ENCODE peak calls at places on chromosome 12, in five cellular contexts. H, V, U, N and R are unnamed samples.

GRCh38 chr12:22765731-22766130 is 140.8 kb downstream of the ETNK1 start:
- DNase-seq in H (no peak), V (no peak), N (no peak), U (no peak), R (no peak)

GRCh38 chr12:79508622-79509021 is 182.1 kb downstream of the PAWR start:
- DNase-seq in H (no peak), V (no peak), N (no peak), U (no peak), R (no peak)

GRCh38 chr12:125684968-125685790 is 619.9 kb downstream of the AACS start:
- DNase-seq in H (no peak), V (no peak), U (no peak), N (no peak), R (peak)

GRCh38 chr12:46933947-46934346 is 108.2 kb upstream of the SLC38A4 start:
- DNase-seq in N (no peak), V (peak), H (no peak), U (no peak), R (no peak)

GRCh38 chr12:114166360-114166759 is 200.2 kb upstream of the RBM19 start:
- DNase-seq in H (no peak), U (no peak), V (peak), N (peak), R (no peak)

GRCh38 chr12:85191-85666 is 18.7 kb downstream of the IQSEC3 start:
- DNase-seq in V (no peak), N (no peak), H (no peak), U (no peak), R (no peak)

GRCh38 chr12:100348657-100349454 is 8.0 kb upstream of the SLC17A8 start:
- DNase-seq in H (no peak), U (no peak), N (no peak), V (peak), R (no peak)

GRCh38 chr12:103547929-103548328 is 39.1 kb upstream of the STAB2 start:
- DNase-seq in V (no peak), H (no peak), U (no peak), N (no peak), R (no peak)

GRCh38 chr12:117334855-117335587 is 26.4 kb downstream of the NOS1 start:
- DNase-seq in H (no peak), V (no peak), U (no peak), N (no peak), R (no peak)

GRCh38 chr12:101773560-101774206 is 34.4 kb upstream of the SYCP3 start:
- DNase-seq in U (peak), N (peak), V (peak), H (peak), R (peak)

GRCh38 chr12:20444595-20445170 is 76.3 kb downstream of the PDE3A start:
- DNase-seq in U (no peak), H (no peak), N (no peak), V (no peak), R (no peak)

GRCh38 chr12:88993655-88994054 is 358.6 kb downstream of the DUSP6 start:
- DNase-seq in N (no peak), V (peak), U (no peak), H (no peak), R (no peak)

GRCh38 chr12:46660276-46660675 is 165.5 kb downstream of the SLC38A4 start:
- DNase-seq in N (no peak), H (no peak), V (no peak), U (no peak), R (no peak)

GRCh38 chr12:55726911-55727310 is 1.9 kb downstream of the CD63 start:
- DNase-seq in U (peak), V (no peak), N (no peak), H (no peak), R (peak)

GRCh38 chr12:29317556-29318363 is 63.2 kb downstream of the ERGIC2 start:
- DNase-seq in U (no peak), V (peak), H (peak), N (peak), R (no peak)

GRCh38 chr12:30993766-30994165 is 67.2 kb downstream of the TSPAN11 start:
- DNase-seq in N (no peak), H (no peak), V (no peak), U (no peak), R (no peak)

GRCh38 chr12:132494294-132495164 is 4.6 kb downstream of the FBRSL1 start:
- DNase-seq in N (no peak), H (peak), V (no peak), U (no peak), R (no peak)

GRCh38 chr12:63968685-63969084 is 124.2 kb downstream of the SRGAP1 start:
- DNase-seq in N (no peak), V (no peak), H (no peak), U (no peak), R (no peak)

GRCh38 chr12:39958377-39958776 is 147.5 kb downstream of the SLC2A13 start:
- DNase-seq in H (no peak), N (no peak), V (no peak), U (no peak), R (no peak)

GRCh38 chr12:1328385-1328784 is 266.0 kb downstream of the FBXL14 start:
- DNase-seq in V (no peak), U (no peak), N (no peak), H (no peak), R (peak)

GRCh38 chr12:121894633-121895032 is 6.0 kb downstream of the PSMD9 start:
- DNase-seq in U (peak), H (no peak), N (no peak), V (peak), R (peak)

GRCh38 chr12:24496755-24497154 is 452.1 kb downstream of the BCAT1 start:
- DNase-seq in U (no peak), N (no peak), V (no peak), H (no peak), R (no peak)

GRCh38 chr12:92107621-92108131 is 38.0 kb downstream of the BTG1 start:
- DNase-seq in U (no peak), H (no peak), N (no peak), V (no peak), R (no peak)

GRCh38 chr12:76964784-76965571 is 86.2 kb upstream of the CSRP2 start:
- DNase-seq in U (no peak), V (no peak), H (no peak), N (no peak), R (no peak)

GRCh38 chr12:75488553-75488952 is 8.0 kb downstream of the GLIPR1 start:
- DNase-seq in N (no peak), U (no peak), H (no peak), V (peak), R (no peak)

GRCh38 chr12:130124106-130124505 is 38.2 kb upstream of the FZD10 start:
- DNase-seq in N (no peak), H (no peak), V (no peak), U (no peak), R (no peak)

DNA sequence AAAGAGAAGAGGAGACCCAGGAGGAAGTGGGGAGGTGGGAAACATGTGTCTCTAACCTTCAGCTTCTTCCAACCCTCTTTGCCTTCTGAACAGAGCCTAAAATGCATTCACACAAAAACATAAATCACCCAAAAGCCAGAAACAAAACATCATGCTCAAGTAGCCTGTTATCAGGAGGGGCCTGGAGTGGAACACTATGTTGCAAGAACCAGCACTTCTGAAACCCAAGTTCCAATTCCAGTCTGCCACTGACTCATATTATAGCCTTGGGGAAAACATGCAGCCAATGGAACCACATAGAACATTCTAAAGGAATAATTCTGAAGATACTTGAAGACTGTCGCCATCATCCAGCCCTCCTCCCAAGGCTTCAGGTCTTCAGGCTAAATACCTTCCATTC is 169.8 kb upstream of the PLXNC1 start:
- DNase-seq in U (no peak), V (no peak), N (no peak), H (no peak), R (peak)
- TF ChIP-seq EP300 in U (no peak), V (no peak), N (no peak), H (no peak), R (no peak)

GRCh38 chr12:6904280-6905276 is at the start of gene LRRC23:
- DNase-seq in H (peak), V (peak), U (peak), N (peak), R (peak)
- TF ChIP-seq EP300 in H (no peak), V (no peak), U (no peak), N (no peak), R (no peak)

GRCh38 chr12:51788876-51789275 is 59.6 kb downstream of the FIGNL2 start:
- DNase-seq in N (no peak), V (no peak), H (no peak), U (no peak), R (no peak)

GRCh38 chr12:51793201-51793600 is 55.3 kb downstream of the FIGNL2 start:
- DNase-seq in U (no peak), N (no peak), V (no peak), H (no peak), R (no peak)

GRCh38 chr12:51797301-51797700 is 51.2 kb downstream of the FIGNL2 start:
- DNase-seq in U (no peak), H (no peak), V (no peak), N (no peak), R (no peak)

GRCh38 chr12:51792417-51792816 is 56.1 kb downstream of the FIGNL2 start:
- DNase-seq in N (no peak), H (no peak), U (no peak), V (no peak), R (no peak)
- TF ChIP-seq EP300 in N (no peak), H (no peak), U (no peak), V (no peak), R (no peak)

GRCh38 chr12:120257041-120257821 is 8.3 kb downstream of the PXN start:
- DNase-seq in U (peak), H (peak), N (no peak), V (no peak), R (peak)
- TF ChIP-seq EP300 in U (no peak), H (no peak), N (no peak), V (no peak), R (no peak)

DNA sequence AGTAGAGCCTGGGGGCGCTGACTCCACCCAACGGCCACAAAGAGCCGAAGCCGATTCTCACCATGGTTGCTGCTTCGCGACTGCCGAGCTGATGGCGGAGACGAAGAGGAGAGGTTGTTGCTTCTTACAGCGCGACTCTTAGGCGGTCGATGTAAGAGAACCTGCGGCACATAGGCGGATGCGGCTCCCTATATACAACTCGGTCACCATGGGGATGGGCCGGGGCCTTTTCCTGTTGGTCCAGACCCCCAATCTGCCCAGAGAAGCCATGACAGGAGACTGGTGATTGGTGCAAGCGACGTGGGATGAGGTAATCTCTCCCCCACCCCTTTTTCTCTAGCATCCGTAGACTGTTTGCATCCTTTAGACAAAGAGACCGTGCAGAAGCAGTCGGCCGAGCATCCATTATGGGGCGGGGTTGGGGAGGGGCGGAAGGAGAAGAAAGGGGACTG is at the start of gene TUBA1A:
- DNase-seq in H (peak), N (peak), U (peak), V (peak), R (peak)
- TF ChIP-seq EP300 in H (no peak), N (no peak), U (peak), V (no peak), R (no peak)

GRCh38 chr12:49965836-49966235 is 4.2 kb downstream of the AQP5 start:
- DNase-seq in N (no peak), V (no peak), H (no peak), U (no peak), R (no peak)

GRCh38 chr12:49966511-49967041 is 4.9 kb downstream of the AQP5 start:
- DNase-seq in H (no peak), U (no peak), N (no peak), V (no peak), R (no peak)

GRCh38 chr12:49968431-49968830 is 4.3 kb upstream of the AQP6 start:
- DNase-seq in N (no peak), H (no peak), U (no peak), V (no peak), R (peak)

GRCh38 chr12:49967777-49968250 is 4.9 kb upstream of the AQP6 start:
- DNase-seq in V (no peak), U (no peak), H (no peak), N (no peak), R (no peak)

GRCh38 chr12:49967042-49967776 is 5.5 kb downstream of the AQP5 start:
- DNase-seq in N (peak), V (peak), U (peak), H (peak), R (peak)
- TF ChIP-seq EP300 in N (no peak), V (no peak), U (no peak), H (no peak), R (no peak)

DNA sequence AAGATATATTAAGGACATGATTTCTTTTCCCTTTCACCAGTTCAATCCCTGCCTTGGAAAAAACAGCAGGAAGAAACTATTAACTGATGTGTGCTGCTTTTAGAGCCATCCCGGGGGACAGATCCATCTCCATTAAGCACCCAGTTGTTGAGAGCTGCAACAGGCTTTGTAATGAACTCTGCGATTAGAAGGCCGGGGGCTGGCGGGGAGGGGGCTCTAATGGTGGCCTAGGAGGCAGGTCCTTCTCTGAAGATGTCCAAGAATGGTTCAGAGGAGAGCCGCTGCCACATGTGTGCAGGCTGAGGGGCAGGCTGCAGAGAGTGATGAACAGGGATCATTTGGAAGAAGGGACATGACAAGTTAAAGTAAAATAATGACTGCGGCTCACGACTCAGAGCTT is 67.8 kb downstream of the GALNT8 start:
- DNase-seq in N (no peak), V (no peak), H (no peak), U (no peak), R (no peak)
- TF ChIP-seq EP300 in N (no peak), V (no peak), H (no peak), U (no peak), R (no peak)

DNA sequence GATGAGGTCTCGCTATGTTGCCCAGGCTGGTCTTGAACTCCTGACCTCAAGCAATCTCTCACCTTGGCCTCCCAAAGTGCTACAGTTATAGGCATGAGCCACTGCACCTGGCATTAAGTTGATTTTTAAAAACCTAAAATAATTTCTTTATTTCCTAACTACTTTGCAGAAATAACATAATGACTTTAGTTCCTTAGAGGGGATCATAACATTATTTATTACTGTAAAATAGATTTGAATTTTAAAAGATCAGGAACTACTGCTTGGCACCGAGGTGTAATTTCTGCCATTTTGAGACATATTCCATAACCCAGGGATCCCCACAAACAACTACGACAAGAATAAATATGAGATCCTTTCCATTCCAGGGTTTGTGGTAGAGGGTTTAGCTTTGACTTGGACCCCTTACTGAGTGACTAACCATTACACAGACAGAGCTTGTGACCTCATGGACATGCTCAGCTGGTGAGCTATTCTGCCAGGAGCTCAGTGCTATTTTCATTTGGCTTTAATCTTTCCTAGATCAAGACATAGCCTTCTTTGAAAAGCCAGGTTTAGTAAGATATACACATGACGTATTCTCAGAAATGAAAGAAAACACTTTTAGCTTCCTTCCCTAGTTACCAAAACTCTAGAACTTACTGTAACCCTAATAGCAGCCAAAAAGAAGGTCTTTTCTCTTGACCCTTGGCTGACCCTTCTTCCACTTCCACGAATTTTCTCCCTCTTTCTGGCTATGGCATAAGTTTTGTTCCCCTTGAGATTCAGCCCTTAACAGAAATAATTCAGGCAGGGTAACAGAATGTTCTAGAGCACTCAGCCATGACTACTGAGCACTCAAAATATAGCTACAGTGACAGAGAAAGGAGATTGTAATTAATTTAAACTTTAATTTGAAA is 75.1 kb upstream of the NUDT4 start:
- DNase-seq in N (no peak), U (no peak), V (no peak), H (no peak), R (no peak)
- TF ChIP-seq EP300 in N (no peak), U (peak), V (no peak), H (peak), R (no peak)